ENCODE peak calls at places on chromosomes 6 and 20, in seven cellular contexts. One of them, this sample, is unnamed.

GRCh38 chr6:13524801-13525508 is 37.6 kb upstream of the GFOD1 start:
- DNase-seq in IMR-90: no peak
- DNase-seq in H9: no peak
- DNase-seq in trophoblast cell: peak
- DNase-seq in H1: no peak
- DNase-seq in mesendoderm: no peak
- DNase-seq in neuronal stem cell: no peak
- DNase-seq in this sample: no peak

GRCh38 chr6:100880901-100881706 is at the start of gene ASCC3:
- DNase-seq in IMR-90: peak
- DNase-seq in H9: peak
- DNase-seq in trophoblast cell: peak
- DNase-seq in H1: peak
- DNase-seq in mesendoderm: peak
- DNase-seq in neuronal stem cell: peak
- DNase-seq in this sample: peak

GRCh38 chr20:4740774-4741431 is 19.2 kb downstream of the PRND start:
- DNase-seq in IMR-90: peak
- DNase-seq in H9: peak
- DNase-seq in trophoblast cell: peak
- DNase-seq in H1: peak
- DNase-seq in mesendoderm: peak
- DNase-seq in neuronal stem cell: peak
- DNase-seq in this sample: peak

GRCh38 chr20:35823147-35823546 is 51.3 kb downstream of the PHF20 start:
- DNase-seq in IMR-90: no peak
- DNase-seq in H9: no peak
- DNase-seq in trophoblast cell: no peak
- DNase-seq in H1: no peak
- DNase-seq in mesendoderm: peak
- DNase-seq in neuronal stem cell: no peak
- DNase-seq in this sample: no peak

GRCh38 chr6:166904101-166904746 is 52.1 kb downstream of the RNASET2 start:
- DNase-seq in IMR-90: peak
- DNase-seq in H9: peak
- DNase-seq in trophoblast cell: no peak
- DNase-seq in H1: no peak
- DNase-seq in mesendoderm: peak
- DNase-seq in neuronal stem cell: peak
- DNase-seq in this sample: no peak

GRCh38 chr6:7910298-7910653 is 312 bp downstream of the TXNDC5 start:
- DNase-seq in IMR-90: no peak
- DNase-seq in H9: no peak
- DNase-seq in trophoblast cell: no peak
- DNase-seq in H1: no peak
- DNase-seq in mesendoderm: no peak
- DNase-seq in neuronal stem cell: no peak
- DNase-seq in this sample: no peak

GRCh38 chr20:37907677-37908397 is 4.9 kb downstream of the VSTM2L start:
- DNase-seq in IMR-90: peak
- DNase-seq in H9: peak
- DNase-seq in trophoblast cell: peak
- DNase-seq in H1: no peak
- DNase-seq in mesendoderm: peak
- DNase-seq in neuronal stem cell: no peak
- DNase-seq in this sample: no peak

GRCh38 chr6:79009819-79010218 is 68.2 kb downstream of the PHIP start:
- DNase-seq in IMR-90: no peak
- DNase-seq in H9: no peak
- DNase-seq in trophoblast cell: no peak
- DNase-seq in H1: no peak
- DNase-seq in mesendoderm: no peak
- DNase-seq in neuronal stem cell: no peak
- DNase-seq in this sample: no peak

GRCh38 chr20:19026121-19026878 is 186.1 kb upstream of the SLC24A3 start:
- DNase-seq in IMR-90: no peak
- DNase-seq in H9: no peak
- DNase-seq in trophoblast cell: no peak
- DNase-seq in H1: no peak
- DNase-seq in mesendoderm: no peak
- DNase-seq in neuronal stem cell: no peak
- DNase-seq in this sample: no peak

GRCh38 chr20:33604084-33604990 is 57.8 kb upstream of the C20orf144 start:
- DNase-seq in IMR-90: no peak
- DNase-seq in H9: no peak
- DNase-seq in trophoblast cell: no peak
- DNase-seq in H1: no peak
- DNase-seq in mesendoderm: no peak
- DNase-seq in neuronal stem cell: no peak
- DNase-seq in this sample: no peak

GRCh38 chr6:110944681-110945151 is 13.8 kb upstream of the GTF3C6 start:
- DNase-seq in IMR-90: peak
- DNase-seq in H9: no peak
- DNase-seq in trophoblast cell: peak
- DNase-seq in H1: no peak
- DNase-seq in mesendoderm: no peak
- DNase-seq in neuronal stem cell: no peak
- DNase-seq in this sample: peak

GRCh38 chr6:11712760-11713159 is 65.8 kb downstream of the ADTRP start:
- DNase-seq in IMR-90: peak
- DNase-seq in H9: no peak
- DNase-seq in trophoblast cell: peak
- DNase-seq in H1: no peak
- DNase-seq in mesendoderm: no peak
- DNase-seq in neuronal stem cell: no peak
- DNase-seq in this sample: peak

GRCh38 chr6:136930528-136930927 is 8.4 kb downstream of the SLC35D3 start:
- DNase-seq in IMR-90: no peak
- DNase-seq in H9: no peak
- DNase-seq in trophoblast cell: peak
- DNase-seq in H1: no peak
- DNase-seq in mesendoderm: no peak
- DNase-seq in neuronal stem cell: no peak
- DNase-seq in this sample: no peak

GRCh38 chr20:23305098-23305497 is 45.5 kb upstream of the NXT1 start:
- DNase-seq in IMR-90: no peak
- DNase-seq in H9: no peak
- DNase-seq in trophoblast cell: no peak
- DNase-seq in H1: no peak
- DNase-seq in mesendoderm: no peak
- DNase-seq in neuronal stem cell: no peak
- DNase-seq in this sample: peak

GRCh38 chr20:4170621-4171537 is 155.5 kb upstream of the RNF24 start:
- DNase-seq in IMR-90: no peak
- DNase-seq in H9: no peak
- DNase-seq in trophoblast cell: no peak
- DNase-seq in H1: no peak
- DNase-seq in mesendoderm: no peak
- DNase-seq in neuronal stem cell: no peak
- DNase-seq in this sample: peak

GRCh38 chr6:106275692-106276091 is 49.9 kb downstream of the ATG5 start:
- DNase-seq in IMR-90: peak
- DNase-seq in H9: no peak
- DNase-seq in trophoblast cell: no peak
- DNase-seq in H1: no peak
- DNase-seq in mesendoderm: no peak
- DNase-seq in neuronal stem cell: no peak
- DNase-seq in this sample: peak

GRCh38 chr20:56171087-56172012 is 77.2 kb upstream of the MC3R start:
- DNase-seq in IMR-90: no peak
- DNase-seq in H9: no peak
- DNase-seq in trophoblast cell: peak
- DNase-seq in H1: no peak
- DNase-seq in mesendoderm: peak
- DNase-seq in neuronal stem cell: no peak
- DNase-seq in this sample: no peak

GRCh38 chr6:42925248-42925857 is 3.9 kb upstream of the CNPY3 start:
- DNase-seq in IMR-90: no peak
- DNase-seq in H9: peak
- DNase-seq in trophoblast cell: peak
- DNase-seq in H1: no peak
- DNase-seq in mesendoderm: peak
- DNase-seq in neuronal stem cell: no peak
- DNase-seq in this sample: no peak

GRCh38 chr6:29702519-29703103 is 20.6 kb upstream of the HLA-F start:
- DNase-seq in IMR-90: no peak
- DNase-seq in H9: peak
- DNase-seq in trophoblast cell: peak
- DNase-seq in H1: peak
- DNase-seq in mesendoderm: peak
- DNase-seq in neuronal stem cell: peak
- DNase-seq in this sample: peak

GRCh38 chr6:133241088-133241900 is at the start of gene EYA4:
- DNase-seq in IMR-90: peak
- DNase-seq in H9: peak
- DNase-seq in trophoblast cell: no peak
- DNase-seq in H1: no peak
- DNase-seq in mesendoderm: peak
- DNase-seq in neuronal stem cell: peak
- DNase-seq in this sample: peak

GRCh38 chr6:12228447-12229146 is 61.6 kb upstream of the EDN1 start:
- DNase-seq in IMR-90: no peak
- DNase-seq in H9: no peak
- DNase-seq in trophoblast cell: peak
- DNase-seq in H1: no peak
- DNase-seq in mesendoderm: no peak
- DNase-seq in neuronal stem cell: no peak
- DNase-seq in this sample: no peak

GRCh38 chr20:59743767-59744485 is 139.6 kb downstream of the PHACTR3 start:
- DNase-seq in IMR-90: no peak
- DNase-seq in H9: peak
- DNase-seq in trophoblast cell: no peak
- DNase-seq in H1: no peak
- DNase-seq in mesendoderm: peak
- DNase-seq in neuronal stem cell: no peak
- DNase-seq in this sample: no peak

GRCh38 chr6:165571068-165571682 is 91.9 kb downstream of the PDE10A start:
- DNase-seq in IMR-90: peak
- DNase-seq in H9: no peak
- DNase-seq in trophoblast cell: peak
- DNase-seq in H1: no peak
- DNase-seq in mesendoderm: peak
- DNase-seq in neuronal stem cell: no peak
- DNase-seq in this sample: peak

GRCh38 chr6:86331265-86331840 is 606.0 kb upstream of the HTR1E start:
- DNase-seq in IMR-90: no peak
- DNase-seq in H9: no peak
- DNase-seq in trophoblast cell: no peak
- DNase-seq in H1: no peak
- DNase-seq in mesendoderm: peak
- DNase-seq in neuronal stem cell: no peak
- DNase-seq in this sample: no peak

GRCh38 chr6:9431945-9432344 is 982.9 kb downstream of the TFAP2A start:
- DNase-seq in IMR-90: no peak
- DNase-seq in H9: no peak
- DNase-seq in trophoblast cell: no peak
- DNase-seq in H1: no peak
- DNase-seq in mesendoderm: no peak
- DNase-seq in neuronal stem cell: no peak
- DNase-seq in this sample: no peak

GRCh38 chr20:61356171-61356570 is 104.1 kb downstream of the CDH4 start:
- DNase-seq in IMR-90: no peak
- DNase-seq in H9: no peak
- DNase-seq in trophoblast cell: no peak
- DNase-seq in H1: no peak
- DNase-seq in mesendoderm: no peak
- DNase-seq in neuronal stem cell: no peak
- DNase-seq in this sample: no peak
- H3K4ac ChIP-seq in IMR-90: no peak
- H3K4ac ChIP-seq in H9: no peak
- H3K4ac ChIP-seq in trophoblast cell: no peak
- H3K4ac ChIP-seq in H1: no peak
- H3K4ac ChIP-seq in mesendoderm: no peak
- H3K4ac ChIP-seq in neuronal stem cell: no peak
- H3K4ac ChIP-seq in this sample: no peak

DNA sequence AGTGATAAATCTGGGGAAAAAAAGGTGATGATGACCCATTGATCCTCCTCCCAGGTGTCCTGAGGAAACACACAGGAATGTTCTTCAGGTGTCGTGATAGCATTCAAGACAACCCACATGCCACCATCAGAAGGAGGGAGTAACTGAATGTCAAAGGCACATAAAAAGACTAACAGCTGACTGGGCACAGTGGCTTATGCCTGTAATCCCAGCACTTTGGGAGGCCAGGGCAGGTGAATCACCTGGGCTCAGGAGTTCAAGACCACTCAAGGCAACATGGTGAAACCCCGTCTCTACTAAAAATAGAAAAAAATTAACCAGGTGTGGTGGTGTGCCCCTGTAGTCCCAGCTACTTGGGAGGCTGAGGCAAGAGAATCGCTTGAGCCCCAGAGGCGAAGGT is 82.3 kb upstream of the CST7 start:
- DNase-seq in IMR-90: no peak
- DNase-seq in H9: no peak
- DNase-seq in trophoblast cell: no peak
- DNase-seq in H1: no peak
- DNase-seq in mesendoderm: no peak
- DNase-seq in neuronal stem cell: no peak
- DNase-seq in this sample: no peak
- H3K4ac ChIP-seq in IMR-90: no peak
- H3K4ac ChIP-seq in H9: no peak
- H3K4ac ChIP-seq in trophoblast cell: no peak
- H3K4ac ChIP-seq in H1: no peak
- H3K4ac ChIP-seq in mesendoderm: no peak
- H3K4ac ChIP-seq in neuronal stem cell: no peak
- H3K4ac ChIP-seq in this sample: no peak

DNA sequence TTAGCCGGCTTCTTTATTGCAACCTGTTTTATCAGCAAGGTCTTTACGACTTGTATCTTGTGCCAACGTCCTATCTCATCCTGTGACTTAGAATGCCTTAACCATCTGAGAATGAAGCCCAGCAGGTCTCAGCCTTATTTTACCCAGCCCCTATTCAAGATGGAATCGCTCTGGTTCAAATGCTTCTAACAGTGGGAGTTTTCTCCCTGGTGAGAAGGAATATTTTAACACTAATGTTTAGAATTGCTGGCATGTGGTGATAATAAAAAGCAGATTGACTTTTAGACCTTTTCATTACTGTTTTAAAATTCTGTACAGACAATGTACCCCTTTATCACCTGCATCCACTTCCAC is 9.9 kb upstream of the KCNK15 start:
- DNase-seq in IMR-90: no peak
- DNase-seq in H9: no peak
- DNase-seq in trophoblast cell: no peak
- DNase-seq in H1: no peak
- DNase-seq in mesendoderm: no peak
- DNase-seq in neuronal stem cell: no peak
- DNase-seq in this sample: no peak
- H3K4ac ChIP-seq in IMR-90: peak
- H3K4ac ChIP-seq in H9: no peak
- H3K4ac ChIP-seq in trophoblast cell: no peak
- H3K4ac ChIP-seq in H1: no peak
- H3K4ac ChIP-seq in mesendoderm: no peak
- H3K4ac ChIP-seq in neuronal stem cell: no peak
- H3K4ac ChIP-seq in this sample: no peak

DNA sequence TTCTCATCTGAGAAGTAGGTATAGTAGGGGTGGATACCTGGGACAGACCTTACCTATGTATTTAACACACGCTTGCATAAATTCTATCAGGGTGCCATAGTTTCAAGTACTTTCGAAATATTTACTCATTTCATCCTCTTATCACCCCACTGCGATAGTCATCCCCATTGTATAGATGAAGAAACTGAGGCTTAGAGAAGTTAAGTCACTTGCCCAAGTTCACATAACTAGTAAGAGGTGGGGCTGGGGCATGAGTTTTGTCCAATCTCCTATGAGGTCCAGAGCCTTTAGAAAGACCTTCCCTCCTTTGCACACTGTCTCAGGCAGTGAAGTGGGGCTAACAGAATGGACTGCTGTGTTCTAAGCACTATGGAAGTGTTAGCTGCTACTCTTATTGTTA is 6.2 kb downstream of the TULP1 start:
- DNase-seq in IMR-90: no peak
- DNase-seq in H9: no peak
- DNase-seq in trophoblast cell: no peak
- DNase-seq in H1: no peak
- DNase-seq in mesendoderm: no peak
- DNase-seq in neuronal stem cell: no peak
- DNase-seq in this sample: no peak
- H3K4ac ChIP-seq in IMR-90: no peak
- H3K4ac ChIP-seq in H9: no peak
- H3K4ac ChIP-seq in trophoblast cell: no peak
- H3K4ac ChIP-seq in H1: no peak
- H3K4ac ChIP-seq in mesendoderm: no peak
- H3K4ac ChIP-seq in neuronal stem cell: no peak
- H3K4ac ChIP-seq in this sample: no peak